ENCODE peak calls at places on chromosomes 12 and 14, in nine cellular contexts. C is heart left ventricle, J is lower lobe of right lung, P is HL-60, S is GM23338, D is dorsolateral prefrontal cortex, B is A549, Q is fibroblast of lung, R is astrocyte. I is an unnamed sample.

GRCh38 chr14:100325958-100326357 is 2.8 kb downstream of the SLC25A47 start:
- DNase-seq in C (no peak), J (no peak), P (no peak), S (no peak), D (no peak), B (no peak), Q (no peak), R (no peak), I (no peak)

GRCh38 chr14:24852312-24853060 is 197.5 kb downstream of the STXBP6 start:
- DNase-seq in C (no peak), J (no peak), P (no peak), S (peak), D (no peak), B (no peak), Q (no peak), R (no peak), I (no peak)

GRCh38 chr14:103576371-103577024 is 13.7 kb downstream of the COA8 start:
- DNase-seq in C (peak), J (peak), P (no peak), S (peak), D (peak), B (peak), Q (peak), R (peak), I (no peak)

GRCh38 chr12:16359512-16360491 is 12.4 kb downstream of the MGST1 start:
- DNase-seq in C (peak), J (peak), P (no peak), S (peak), D (no peak), B (peak), Q (peak), R (peak), I (no peak)

GRCh38 chr12:57019983-57020719 is 3.8 kb upstream of the TAC3 start:
- DNase-seq in C (no peak), J (no peak), P (no peak), S (no peak), D (no peak), B (no peak), Q (no peak), R (no peak), I (no peak)

GRCh38 chr12:121800694-121801600 is 2.9 kb upstream of the SETD1B start:
- DNase-seq in C (peak), J (peak), P (no peak), S (peak), D (peak), B (peak), Q (peak), R (peak), I (no peak)

GRCh38 chr14:68808696-68809095 is 15.8 kb upstream of the ZFP36L1 start:
- DNase-seq in C (no peak), J (no peak), P (no peak), S (no peak), D (no peak), B (no peak), Q (no peak), R (no peak), I (no peak)

GRCh38 chr12:79939728-79940306 is 4.9 kb upstream of the PPP1R12A start:
- DNase-seq in C (no peak), J (no peak), P (no peak), S (no peak), D (no peak), B (no peak), Q (no peak), R (no peak), I (no peak)

GRCh38 chr14:61540931-61541330 is 154.4 kb upstream of the HIF1A start:
- DNase-seq in C (no peak), J (no peak), P (no peak), S (no peak), D (no peak), B (no peak), Q (no peak), R (no peak), I (no peak)

GRCh38 chr12:13390921-13391320 is 194.4 kb downstream of the EMP1 start:
- DNase-seq in C (no peak), J (no peak), P (no peak), S (no peak), D (no peak), B (no peak), Q (no peak), R (no peak), I (no peak)

GRCh38 chr12:45794422-45794821 is 64.9 kb downstream of the ARID2 start:
- DNase-seq in C (no peak), J (no peak), P (no peak), S (peak), D (no peak), B (no peak), Q (no peak), R (no peak), I (no peak)

GRCh38 chr14:52402812-52403526 is 88.9 kb downstream of the PTGER2 start:
- DNase-seq in C (no peak), J (no peak), P (no peak), S (no peak), D (no peak), B (no peak), Q (peak), R (peak), I (peak)

GRCh38 chr12:15323530-15323929 is 1.2 kb downstream of the PTPRO start:
- DNase-seq in C (no peak), J (no peak), P (no peak), S (peak), D (no peak), B (no peak), Q (peak), R (no peak), I (no peak)

GRCh38 chr12:32551058-32551457 is 128.0 kb upstream of the DNM1L start:
- DNase-seq in C (no peak), J (no peak), P (no peak), S (no peak), D (no peak), B (no peak), Q (no peak), R (no peak), I (no peak)
- H3K27ac ChIP-seq in C (peak), J (no peak), P (no peak), S (no peak), D (no peak), B (no peak), Q (no peak), R (no peak), I (no peak)

GRCh38 chr12:106249411-106250135 is 1.8 kb upstream of the CKAP4 start:
- DNase-seq in C (no peak), J (no peak), P (no peak), S (no peak), D (no peak), B (no peak), Q (no peak), R (no peak), I (no peak)
- H3K27ac ChIP-seq in C (peak), J (peak), P (peak), S (no peak), D (no peak), B (no peak), Q (no peak), R (peak), I (peak)

GRCh38 chr12:119505001-119505400 is 88.6 kb upstream of the TMEM233 start:
- DNase-seq in C (no peak), J (no peak), P (no peak), S (no peak), D (no peak), B (no peak), Q (peak), R (peak), I (no peak)

GRCh38 chr12:119500209-119500608 is 93.4 kb upstream of the TMEM233 start:
- DNase-seq in C (no peak), J (no peak), P (no peak), S (peak), D (no peak), B (no peak), Q (no peak), R (no peak), I (no peak)
- H3K27ac ChIP-seq in C (no peak), J (no peak), P (no peak), S (no peak), D (no peak), B (no peak), Q (no peak), R (no peak), I (no peak)

GRCh38 chr12:55812088-55812487 is 5.4 kb downstream of the SARNP start:
- DNase-seq in C (no peak), J (no peak), P (no peak), S (no peak), D (no peak), B (no peak), Q (no peak), R (no peak), I (no peak)
- H3K27ac ChIP-seq in C (no peak), J (no peak), P (no peak), S (peak), D (no peak), B (no peak), Q (no peak), R (no peak), I (no peak)

GRCh38 chr12:549476-550082 is 89.8 kb downstream of the B4GALNT3 start:
- DNase-seq in C (peak), J (no peak), P (no peak), S (no peak), D (no peak), B (no peak), Q (no peak), R (no peak), I (no peak)

GRCh38 chr12:554001-554285 is 94.2 kb downstream of the B4GALNT3 start:
- DNase-seq in C (peak), J (no peak), P (no peak), S (no peak), D (no peak), B (no peak), Q (no peak), R (no peak), I (no peak)

GRCh38 chr12:550473-551260 is 90.9 kb downstream of the B4GALNT3 start:
- DNase-seq in C (peak), J (no peak), P (no peak), S (no peak), D (no peak), B (no peak), Q (no peak), R (no peak), I (no peak)

GRCh38 chr12:553216-554000 is 93.7 kb downstream of the B4GALNT3 start:
- DNase-seq in C (peak), J (no peak), P (no peak), S (no peak), D (no peak), B (no peak), Q (no peak), R (no peak), I (no peak)

GRCh38 chr12:552466-552865 is 92.7 kb downstream of the B4GALNT3 start:
- DNase-seq in C (peak), J (no peak), P (no peak), S (no peak), D (no peak), B (no peak), Q (no peak), R (no peak), I (no peak)
- H3K27ac ChIP-seq in C (no peak), J (no peak), P (no peak), S (no peak), D (no peak), B (no peak), Q (no peak), R (no peak), I (no peak)

GRCh38 chr14:58296731-58297130 is 1.6 kb upstream of the ARID4A start:
- DNase-seq in C (no peak), J (no peak), P (no peak), S (no peak), D (no peak), B (no peak), Q (peak), R (peak), I (no peak)
- H3K27ac ChIP-seq in C (peak), J (peak), P (peak), S (no peak), D (peak), B (peak), Q (peak), R (peak), I (peak)

GRCh38 chr12:122874081-122874480 is 21.8 kb downstream of the VPS37B start:
- DNase-seq in C (no peak), J (no peak), P (no peak), S (peak), D (peak), B (no peak), Q (no peak), R (no peak), I (no peak)
- H3K27ac ChIP-seq in C (no peak), J (peak), P (no peak), S (no peak), D (no peak), B (no peak), Q (no peak), R (no peak), I (peak)

DNA sequence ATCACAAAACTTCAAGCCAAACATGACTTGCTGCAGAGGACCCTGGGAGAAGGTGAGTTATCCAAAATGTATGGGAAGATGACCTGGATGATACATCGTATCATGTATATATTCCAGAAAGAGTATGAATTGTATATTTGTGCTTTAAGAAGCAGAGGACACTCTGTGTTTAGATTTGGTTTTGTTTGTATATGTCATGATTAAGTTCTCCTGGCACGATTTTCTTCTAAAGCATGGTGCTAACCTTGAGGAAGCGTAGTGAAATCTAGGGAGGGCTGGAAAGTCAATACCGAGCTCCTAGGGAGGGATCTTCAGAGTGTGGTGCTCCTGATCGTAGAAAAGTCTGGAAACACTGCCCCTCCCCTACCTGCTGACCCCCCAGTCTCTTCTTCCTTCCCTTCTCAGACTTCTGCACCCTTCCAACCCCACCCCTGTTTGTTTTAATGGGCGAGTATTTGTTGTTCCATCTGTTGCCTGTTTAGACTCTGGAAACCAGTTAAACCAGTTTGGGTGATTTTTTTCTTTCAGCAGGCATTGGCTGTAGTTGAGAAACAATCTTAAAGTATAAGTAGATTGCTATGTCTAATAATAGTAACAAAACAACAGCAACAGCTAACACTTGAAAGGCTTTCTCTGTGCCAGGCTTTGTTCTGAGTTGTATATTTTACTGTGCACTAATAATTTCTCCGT is 141.6 kb downstream of the KICS2 start:
- DNase-seq in C (no peak), J (no peak), P (no peak), S (peak), D (no peak), B (peak), Q (no peak), R (no peak), I (peak)
- H3K27ac ChIP-seq in C (peak), J (peak), P (no peak), S (no peak), D (no peak), B (peak), Q (no peak), R (no peak), I (peak)

I was measured in epithelial cell of prostate.